ENCODE peak calls at places on chromosomes 16 and 17, in six cellular contexts. E is stomach, A is GM04504, C is A172, S is neural crest cell, R is COR-L47. L is an unnamed sample.

GRCh38 chr16:2042171-2042570 is 5.5 kb downstream of the NTHL1 start:
- DNase-seq in C (no peak), R (no peak), E (peak; percentile 82), A (no peak), S (no peak), L (peak; percentile 31)

GRCh38 chr16:29898786-29899515 is 399 bp downstream of the SEZ6L2 start:
- DNase-seq in S (no peak), C (peak; percentile 22), A (no peak), R (peak; percentile 62), E (peak; percentile 71), L (no peak)

GRCh38 chr16:62201911-62202310 is 165.7 kb upstream of the CDH8 start:
- DNase-seq in C (no peak), E (no peak), R (no peak), S (no peak), A (no peak), L (no peak)

GRCh38 chr17:81278831-81279230 is 16.3 kb downstream of the SLC38A10 start:
- DNase-seq in C (no peak), S (no peak), A (no peak), E (no peak), R (no peak), L (no peak)

GRCh38 chr17:18981642-18982424 is 22.7 kb downstream of the FAM83G start:
- DNase-seq in A (peak; percentile 53), R (peak; percentile 27), E (peak; percentile 92), C (peak; percentile 73), S (no peak), L (no peak)

GRCh38 chr17:8709006-8709405 is 35.6 kb downstream of the CCDC42 start:
- DNase-seq in R (no peak), S (no peak), E (no peak), C (no peak), A (no peak), L (no peak)

GRCh38 chr16:56506941-56507340 is 12.9 kb downstream of the BBS2 start:
- DNase-seq in S (no peak), A (no peak), R (no peak), E (no peak), C (no peak), L (no peak)

GRCh38 chr16:54285414-54286066 is 1.0 kb downstream of the IRX3 start:
- DNase-seq in R (peak; percentile 34), C (peak; percentile 38), S (peak; percentile 23), E (peak; percentile 56), A (no peak), L (no peak)

GRCh38 chr17:55996826-55997225 is 156.4 kb upstream of the ANKFN1 start:
- DNase-seq in A (no peak), R (no peak), C (no peak), S (no peak), E (no peak), L (no peak)

GRCh38 chr17:80468222-80468621 is 8.2 kb downstream of the NPTX1 start:
- DNase-seq in C (no peak), A (no peak), R (no peak), S (no peak), E (no peak), L (no peak)

GRCh38 chr17:30393911-30394867 is 15.5 kb downstream of the CPD start:
- DNase-seq in E (no peak), C (no peak), A (no peak), R (no peak), S (no peak), L (no peak)

GRCh38 chr16:50553182-50553710 is 5.0 kb downstream of the NKD1 start:
- DNase-seq in R (no peak), A (no peak), E (no peak), S (no peak), C (no peak), L (no peak)

GRCh38 chr17:21177401-21177800 is 36.6 kb downstream of the TMEM11 start:
- DNase-seq in C (no peak), R (no peak), E (peak; percentile 0), S (no peak), A (no peak), L (no peak)

GRCh38 chr17:9984768-9985167 is 79.7 kb upstream of the RCVRN start:
- DNase-seq in A (no peak), E (no peak), C (no peak), R (no peak), S (no peak), L (no peak)